ENCODE peak calls at places on chromosome 4, in eight cellular contexts. J, U, V, G, M, Y, Z and K are unnamed samples.

GRCh38 chr4:149765630-149766029 is 50.0 kb downstream of the IQCM start:
- DNase-seq in J (peak), U (no peak), V (no peak), G (no peak), M (no peak), Y (peak), Z (no peak), K (no peak)

GRCh38 chr4:915595-915994 is 16.5 kb downstream of the GAK start:
- DNase-seq in J (peak), U (peak), V (no peak), G (peak), M (no peak), Y (no peak), Z (no peak), K (no peak)

GRCh38 chr4:5993063-5993745 is 25.0 kb downstream of the C4orf50 start:
- DNase-seq in J (no peak), U (no peak), V (no peak), G (peak), M (no peak), Y (no peak), Z (no peak), K (no peak)

GRCh38 chr4:159048166-159048886 is 54.6 kb upstream of the RAPGEF2 start:
- DNase-seq in J (peak), U (no peak), V (no peak), G (peak), M (peak), Y (peak), Z (no peak), K (no peak)

GRCh38 chr4:14218641-14219040 is 591.1 kb upstream of the BOD1L1 start:
- DNase-seq in J (no peak), U (no peak), V (no peak), G (no peak), M (no peak), Y (no peak), Z (no peak), K (no peak)

GRCh38 chr4:38149472-38149871 is 189.3 kb downstream of the PTTG2 start:
- DNase-seq in J (no peak), U (no peak), V (no peak), G (no peak), M (no peak), Y (no peak), Z (no peak), K (no peak)

GRCh38 chr4:138939960-138940359 is 75.6 kb upstream of the NOCT start:
- DNase-seq in J (no peak), U (no peak), V (no peak), G (no peak), M (no peak), Y (no peak), Z (no peak), K (no peak)

GRCh38 chr4:163693776-163694175 is 199.3 kb downstream of the TMA16 start:
- DNase-seq in J (peak), U (no peak), V (no peak), G (no peak), M (no peak), Y (no peak), Z (no peak), K (no peak)

GRCh38 chr4:173403051-173403450 is 4.1 kb upstream of the SCRG1 start:
- DNase-seq in J (no peak), U (no peak), V (no peak), G (no peak), M (no peak), Y (peak), Z (no peak), K (no peak)

GRCh38 chr4:58553031-58553430 is 1442.8 kb upstream of the IGFBP7 start:
- DNase-seq in J (no peak), U (no peak), V (no peak), G (no peak), M (no peak), Y (no peak), Z (no peak), K (no peak)

GRCh38 chr4:1130318-1131186 is 17.2 kb upstream of the RNF212 start:
- DNase-seq in J (peak), U (peak), V (peak), G (peak), M (peak), Y (peak), Z (peak), K (no peak)

GRCh38 chr4:183098080-183098722 is 856 bp upstream of the WWC2 start:
- DNase-seq in J (peak), U (peak), V (no peak), G (peak), M (peak), Y (peak), Z (no peak), K (no peak)

GRCh38 chr4:140163029-140163810 is 9.2 kb upstream of the MAML3 start:
- DNase-seq in J (peak), U (no peak), V (no peak), G (no peak), M (peak), Y (peak), Z (no peak), K (no peak)

GRCh38 chr4:8053688-8054449 is 104.7 kb downstream of the ABLIM2 start:
- DNase-seq in J (no peak), U (no peak), V (no peak), G (no peak), M (no peak), Y (no peak), Z (no peak), K (no peak)

GRCh38 chr4:37453004-37453360 is 208.4 kb downstream of the NWD2 start:
- DNase-seq in J (peak), U (no peak), V (no peak), G (no peak), M (peak), Y (peak), Z (no peak), K (no peak)

GRCh38 chr4:27764526-27764837 is 903.8 kb downstream of the STIM2 start:
- DNase-seq in J (peak), U (no peak), V (no peak), G (no peak), M (no peak), Y (no peak), Z (no peak), K (no peak)

GRCh38 chr4:24794916-24795665 is at the start of gene SOD3:
- DNase-seq in J (peak), U (no peak), V (no peak), G (peak), M (peak), Y (peak), Z (no peak), K (no peak)

GRCh38 chr4:40521957-40522356 is 107.7 kb downstream of the RBM47 start:
- DNase-seq in J (no peak), U (no peak), V (no peak), G (no peak), M (no peak), Y (no peak), Z (no peak), K (no peak)

GRCh38 chr4:135775909-135776308 is 1574.3 kb upstream of the PABPC4L start:
- DNase-seq in J (no peak), U (no peak), V (no peak), G (no peak), M (no peak), Y (no peak), Z (no peak), K (no peak)

GRCh38 chr4:119005888-119006287 is 117.2 kb downstream of the SYNPO2 start:
- DNase-seq in J (no peak), U (no peak), V (no peak), G (no peak), M (no peak), Y (no peak), Z (no peak), K (no peak)

GRCh38 chr4:88938138-88938537 is 118.8 kb downstream of the FAM13A start:
- DNase-seq in J (peak), U (no peak), V (no peak), G (no peak), M (no peak), Y (peak), Z (no peak), K (no peak)

GRCh38 chr4:37320518-37321235 is 76.1 kb downstream of the NWD2 start:
- DNase-seq in J (no peak), U (no peak), V (no peak), G (no peak), M (no peak), Y (no peak), Z (no peak), K (no peak)

GRCh38 chr4:140134780-140135179 is 19.2 kb downstream of the MAML3 start:
- DNase-seq in J (no peak), U (no peak), V (no peak), G (no peak), M (no peak), Y (no peak), Z (no peak), K (no peak)

GRCh38 chr4:15188581-15189539 is 186.6 kb downstream of the CPEB2 start:
- DNase-seq in J (no peak), U (peak), V (no peak), G (no peak), M (no peak), Y (no peak), Z (no peak), K (no peak)

GRCh38 chr4:15262396-15262795 is 165.4 kb upstream of the C1QTNF7 start:
- DNase-seq in J (peak), U (no peak), V (no peak), G (no peak), M (no peak), Y (no peak), Z (no peak), K (no peak)

GRCh38 chr4:185396724-185397402 is at the start of gene ANKRD37:
- DNase-seq in J (peak), U (no peak), V (no peak), G (no peak), M (no peak), Y (peak), Z (no peak), K (no peak)

GRCh38 chr4:182219400-182219799 is 23.8 kb upstream of the TENM3 start:
- DNase-seq in J (peak), U (no peak), V (no peak), G (no peak), M (no peak), Y (no peak), Z (no peak), K (no peak)